ENCODE peak calls at places on chromosomes 12 and 14, in four cellular contexts. N is activated CD4-positive, CD25-positive, alpha-beta regulatory T cell; W is naive thymus-derived CD8-positive, alpha-beta T cell; R is fibroblast of pulmonary artery. K is an unnamed sample.

GRCh38 chr12:24864796-24865125 is 84.1 kb downstream of the BCAT1 start:
- DNase-seq in N (no peak), W (no peak), R (no peak), K (no peak)

GRCh38 chr14:93195316-93195999 is 10.3 kb downstream of the LYSET start:
- DNase-seq in W (no peak), N (no peak), R (no peak), K (no peak)

GRCh38 chr12:27048822-27049752 is 26.7 kb downstream of the MED21 start:
- DNase-seq in W (no peak), R (peak), N (no peak), K (peak)

GRCh38 chr14:92644166-92644565 is 104.3 kb downstream of the LGMN start:
- DNase-seq in R (peak), W (no peak), N (no peak), K (peak)

GRCh38 chr14:100838493-100839440 is 12.8 kb downstream of the MEG3 start:
- DNase-seq in R (no peak), W (no peak), N (no peak), K (no peak)

GRCh38 chr14:37974421-37974820 is 233.3 kb upstream of the SSTR1 start:
- DNase-seq in R (no peak), W (no peak), N (no peak), K (peak)

GRCh38 chr12:130286041-130286440 is 51.6 kb upstream of the PIWIL1 start:
- DNase-seq in R (no peak), N (no peak), W (no peak), K (no peak)

GRCh38 chr14:35365130-35366047 is 39.2 kb downstream of the NFKBIA start:
- DNase-seq in W (no peak), N (peak), R (peak), K (peak)

GRCh38 chr12:97112161-97112560 is 205.1 kb downstream of the NEDD1 start:
- DNase-seq in R (no peak), W (no peak), N (no peak), K (no peak)

GRCh38 chr12:52437508-52437907 is 3.3 kb upstream of the KRT75 start:
- DNase-seq in R (no peak), W (no peak), N (no peak), K (no peak)

GRCh38 chr14:91872517-91873470 is 5.5 kb upstream of the TC2N start:
- DNase-seq in W (peak), R (peak), N (peak), K (peak)

GRCh38 chr14:101315802-101316296 is 245.4 kb upstream of the DIO3 start:
- DNase-seq in R (no peak), N (no peak), W (no peak), K (no peak)

K was measured in EH.